ENCODE peak calls at places on chromosomes 4 and X, in seven cellular contexts. O, P, N, Y, G, V and I are unnamed samples.

GRCh38 chr4:75249739-75250138 is 264.5 kb downstream of the RCHY1 start:
- DNase-seq in O (no peak), P (no peak), N (no peak), Y (no peak), G (no peak), V (no peak), I (no peak)

GRCh38 chr4:35520059-35520458 is 724.3 kb downstream of the ARAP2 start:
- DNase-seq in O (no peak), P (no peak), N (peak), Y (no peak), G (no peak), V (no peak), I (peak)

GRCh38 chr4:184262901-184263300 is 45.2 kb upstream of the ENPP6 start:
- DNase-seq in O (no peak), P (no peak), N (peak), Y (no peak), G (no peak), V (no peak), I (peak)

GRCh38 chrX:134294548-134294947 is 57.6 kb downstream of the CCDC160 start:
- DNase-seq in O (no peak), P (no peak), N (peak), Y (no peak), G (no peak), V (no peak), I (peak)

GRCh38 chr4:184648220-184649025 is 824 bp downstream of the CASP3 start:
- DNase-seq in O (peak), P (no peak), N (peak), Y (peak), G (no peak), V (no peak), I (peak)

GRCh38 chrX:120274958-120275357 is 24.3 kb downstream of the ZBTB33 start:
- DNase-seq in O (no peak), P (no peak), N (no peak), Y (no peak), G (no peak), V (no peak), I (no peak)

GRCh38 chr4:71231073-71231752 is 107.6 kb upstream of the SLC4A4 start:
- DNase-seq in O (no peak), P (no peak), N (peak), Y (no peak), G (no peak), V (no peak), I (peak)

GRCh38 chrX:115690554-115691216 is 129.7 kb downstream of the PLS3 start:
- DNase-seq in O (peak), P (peak), N (peak), Y (peak), G (no peak), V (no peak), I (peak)

GRCh38 chr4:85968945-85969830 is 390.7 kb downstream of the MAPK10 start:
- DNase-seq in O (no peak), P (peak), N (peak), Y (no peak), G (no peak), V (no peak), I (peak)

GRCh38 chr4:120692964-120693363 is 229.6 kb downstream of the PRDM5 start:
- DNase-seq in O (no peak), P (peak), N (peak), Y (no peak), G (no peak), V (no peak), I (peak)